ENCODE peak calls at places on chromosome 1, in six cellular contexts. E is ovary, H is NB4, I is stomach, V is IMR-90, P is uterus. T is an unnamed sample.

GRCh38 chr1:26852701-26853100 is 10.2 kb upstream of the SFN start:
- DNase-seq in E (no peak), I (no peak), H (no peak), P (no peak), V (no peak), T (no peak)

GRCh38 chr1:99681583-99681982 is 35.7 kb downstream of the PALMD start:
- DNase-seq in I (no peak), P (no peak), H (peak; percentile 41), E (no peak), V (no peak), T (no peak)

GRCh38 chr1:11150326-11150725 is 38.8 kb upstream of the ANGPTL7 start:
- DNase-seq in P (no peak), I (no peak), V (no peak), E (peak; percentile 38), H (no peak), T (no peak)

GRCh38 chr1:204828352-204828850 is 42.3 kb upstream of the NFASC start:
- DNase-seq in H (peak; percentile 6), I (peak; percentile 48), E (peak; percentile 71), P (peak; percentile 71), V (no peak), T (no peak)

GRCh38 chr1:68378296-68379084 is 71.3 kb downstream of the RPE65 start:
- DNase-seq in V (peak; percentile 71), H (no peak), P (no peak), I (no peak), E (no peak), T (no peak)

GRCh38 chr1:32500387-32501209 is 35.7 kb downstream of the ZBTB8B start:
- DNase-seq in I (peak; percentile 70), V (peak; percentile 49), H (peak; percentile 79), E (peak; percentile 63), P (peak; percentile 64), T (no peak)

GRCh38 chr1:61220531-61220930 is 138.2 kb downstream of the NFIA start:
- DNase-seq in P (no peak), H (no peak), V (no peak), E (no peak), I (no peak), T (no peak)

GRCh38 chr1:192489046-192489445 is 86.5 kb upstream of the RGS1 start:
- DNase-seq in H (no peak), E (no peak), P (no peak), I (no peak), V (peak; percentile 40), T (no peak)

GRCh38 chr1:163664706-163665321 is 343.1 kb downstream of the NUF2 start:
- DNase-seq in V (no peak), E (no peak), I (no peak), P (no peak), H (no peak), T (no peak)

GRCh38 chr1:88802950-88803349 is 88.4 kb downstream of the GTF2B start:
- DNase-seq in V (peak; percentile 61), E (no peak), H (no peak), I (no peak), P (no peak), T (no peak)

GRCh38 chr1:235079443-235079967 is 49.1 kb downstream of the TOMM20 start:
- DNase-seq in H (no peak), I (peak; percentile 95), V (peak; percentile 62), P (no peak), E (peak; percentile 38), T (no peak)

GRCh38 chr1:89104687-89105086 is 21.2 kb downstream of the GBP2 start:
- DNase-seq in E (no peak), I (no peak), V (no peak), H (no peak), P (no peak), T (no peak)

GRCh38 chr1:93991269-93991668 is 82.0 kb upstream of the GCLM start:
- DNase-seq in I (no peak), V (no peak), P (no peak), H (no peak), E (no peak), T (no peak)

GRCh38 chr1:55196433-55197035 is 18.6 kb downstream of the USP24 start:
- DNase-seq in H (peak; percentile 39), P (no peak), V (no peak), E (no peak), I (no peak), T (no peak)

GRCh38 chr1:20685099-20685662 is 24.0 kb upstream of the DDOST start:
- DNase-seq in E (no peak), H (no peak), P (peak; percentile 49), I (no peak), V (no peak), T (no peak)

GRCh38 chr1:198088360-198089071 is 68.3 kb upstream of the NEK7 start:
- DNase-seq in I (no peak), E (no peak), V (peak; percentile 75), H (peak; percentile 54), P (no peak), T (no peak)

GRCh38 chr1:198064181-198064580 is 92.6 kb upstream of the NEK7 start:
- DNase-seq in E (no peak), I (no peak), H (no peak), V (peak; percentile 16), P (no peak), T (no peak)

GRCh38 chr1:233597489-233597901 is 16.4 kb upstream of the KCNK1 start:
- DNase-seq in H (no peak), V (no peak), P (no peak), I (no peak), E (no peak), T (no peak)

GRCh38 chr1:201946224-201946908 is at the start of gene LMOD1:
- DNase-seq in P (peak; percentile 99), V (peak; percentile 98), H (peak; percentile 10), E (peak; percentile 95), I (peak; percentile 78), T (peak; percentile 97)

GRCh38 chr1:219372916-219373615 is 199.4 kb downstream of the LYPLAL1 start:
- DNase-seq in P (no peak), I (no peak), E (no peak), H (no peak), V (no peak), T (no peak)

GRCh38 chr1:27522148-27522859 is 32.3 kb upstream of the WASF2 start:
- DNase-seq in V (no peak), P (no peak), E (no peak), H (no peak), I (peak; percentile 74), T (no peak)

GRCh38 chr1:40980453-40981121 is 1.1 kb downstream of the CTPS1 start:
- DNase-seq in P (peak; percentile 29), E (no peak), I (peak; percentile 30), V (peak; percentile 50), H (peak; percentile 63), T (no peak)

GRCh38 chr1:33586111-33586510 is 113.7 kb downstream of the ZSCAN20 start:
- DNase-seq in P (no peak), I (no peak), V (peak; percentile 11), H (no peak), E (no peak), T (no peak)

GRCh38 chr1:41006942-41007865 is 14.3 kb downstream of the SLFNL1 start:
- DNase-seq in E (no peak), V (peak; percentile 37), P (no peak), I (no peak), H (no peak), T (no peak)

GRCh38 chr1:161304927-161305871 is 4.6 kb downstream of the MPZ start:
- DNase-seq in E (no peak), H (peak; percentile 33), V (no peak), P (no peak), I (no peak), T (no peak)

GRCh38 chr1:161307892-161308638 is 1.7 kb downstream of the MPZ start:
- DNase-seq in E (no peak), I (no peak), P (no peak), H (no peak), V (peak; percentile 37), T (no peak)

GRCh38 chr1:161309868-161310267 is at the start of gene MPZ:
- DNase-seq in P (no peak), V (no peak), I (no peak), H (no peak), E (no peak), T (no peak)

GRCh38 chr1:161307230-161307768 is 2.5 kb downstream of the MPZ start:
- DNase-seq in E (peak; percentile 11), V (peak; percentile 50), I (no peak), P (no peak), H (peak; percentile 94), T (no peak)

GRCh38 chr1:161305872-161306519 is 3.8 kb downstream of the MPZ start:
- DNase-seq in E (peak; percentile 74), V (peak; percentile 21), P (peak; percentile 75), I (peak; percentile 90), H (peak; percentile 96), T (peak; percentile 93)
- TF ChIP-seq CTCF in E (no peak), V (no peak), P (peak; percentile 20), I (no peak), H (peak; percentile 5), T (peak; percentile 37)

DNA sequence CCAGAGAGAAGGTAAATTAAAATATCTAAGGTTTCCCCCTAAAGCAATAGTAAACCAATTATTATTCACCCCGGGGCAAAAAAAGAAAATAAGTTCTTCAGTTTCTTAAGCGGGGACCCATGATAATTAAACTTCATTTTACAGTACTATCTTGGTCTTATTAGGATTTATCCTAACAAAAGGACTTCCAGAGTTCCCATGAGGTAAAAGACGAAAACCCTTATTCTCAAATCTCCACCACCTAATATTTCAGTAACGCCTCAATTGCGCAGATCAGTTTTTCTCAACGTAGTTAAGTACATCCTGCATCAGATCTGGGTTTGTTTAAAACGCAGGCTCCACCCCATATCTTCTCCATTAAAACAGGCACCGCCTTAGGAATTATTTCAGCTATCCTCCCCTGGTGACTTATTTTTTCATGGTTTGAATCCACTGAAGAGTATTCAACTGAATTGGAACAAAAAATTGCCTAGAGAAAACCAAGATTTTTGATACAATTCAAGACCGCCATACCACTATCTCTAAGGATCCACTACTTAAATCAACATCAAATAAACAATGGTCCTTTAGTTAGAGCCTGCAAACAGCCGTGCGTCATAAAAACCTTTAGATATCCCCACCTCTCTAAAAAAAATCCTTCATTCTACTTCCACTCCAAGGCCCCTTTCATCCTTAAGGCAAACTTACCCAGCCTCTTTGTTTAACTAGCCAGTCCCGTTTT is 1.7 kb downstream of the MCL1 start:
- DNase-seq in I (no peak), H (peak; percentile 41), E (no peak), P (no peak), V (peak; percentile 43), T (no peak)
- TF ChIP-seq POLR2A in I (no peak), H (no peak), E (no peak), P (no peak), V (no peak), T (no peak)

GRCh38 chr1:175192630-175193338 is at the start of gene KIAA0040:
- DNase-seq in E (peak; percentile 61), P (peak; percentile 75), V (no peak), H (peak; percentile 64), I (peak; percentile 81), T (peak; percentile 95)
- TF ChIP-seq CTCF in E (no peak), P (no peak), V (no peak), H (no peak), I (no peak), T (no peak)

DNA sequence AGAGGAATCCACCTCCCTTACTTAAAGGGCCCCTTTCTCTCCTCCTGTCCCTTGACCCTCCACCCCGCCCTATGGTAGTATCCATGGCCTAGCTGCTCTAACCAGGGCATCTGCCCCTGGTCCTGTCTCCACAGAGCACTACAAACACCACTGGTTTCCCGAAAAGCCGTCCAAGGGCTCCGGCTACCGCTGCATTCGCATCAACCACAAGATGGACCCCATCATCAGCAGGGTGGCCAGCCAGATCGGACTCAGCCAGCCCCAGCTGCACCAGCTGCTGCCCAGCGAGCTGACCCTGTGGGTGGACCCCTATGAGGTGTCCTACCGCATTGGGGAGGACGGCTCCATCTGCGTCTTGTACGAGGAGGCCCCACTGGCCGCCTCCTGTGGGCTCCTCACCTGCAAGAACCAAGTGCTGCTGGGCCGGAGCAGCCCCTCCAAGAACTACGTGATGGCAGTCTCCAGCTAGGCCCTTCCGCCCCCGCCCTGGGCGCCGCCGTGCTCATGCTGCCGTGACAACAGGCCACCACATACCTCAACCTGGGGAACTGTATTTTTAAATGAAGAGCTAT is 1.7 kb downstream of the BTG2 start:
- DNase-seq in I (peak; percentile 48), H (no peak), V (no peak), E (no peak), P (no peak), T (no peak)
- TF ChIP-seq POLR2A in I (peak; percentile 7), H (no peak), V (no peak), E (no peak), P (no peak), T (no peak)

T was measured in esophagus muscularis mucosa.